ENCODE peak calls at places on chromosomes 3 and 15, in six cellular contexts. U is endothelial cell of umbilical vein, V is A549, O is K562, D is GM12878, I is HepG2. M is an unnamed sample.

GRCh38 chr15:67680645-67681044 is 138.1 kb downstream of the MAP2K5 start:
- DNase-seq in U (no peak), V (no peak), O (peak), D (no peak), I (no peak), M (peak)

GRCh38 chr3:21421096-21421495 is 329.9 kb downstream of the ZNF385D start:
- DNase-seq in D (no peak), O (no peak), I (no peak), U (no peak), V (no peak), M (no peak)

GRCh38 chr3:21942328-21942727 is 191.3 kb upstream of the ZNF385D start:
- DNase-seq in U (no peak), V (no peak), I (no peak), O (no peak), D (no peak), M (no peak)

GRCh38 chr3:107803170-107803569 is 280.4 kb downstream of the BBX start:
- DNase-seq in U (no peak), I (no peak), V (no peak), D (no peak), O (no peak), M (no peak)

GRCh38 chr3:189188466-189188865 is 16.7 kb downstream of the TPRG1 start:
- DNase-seq in U (no peak), D (no peak), V (no peak), I (peak), O (no peak), M (no peak)

GRCh38 chr3:13277860-13278531 is 142.1 kb downstream of the NUP210 start:
- DNase-seq in D (no peak), I (no peak), O (peak), U (no peak), V (no peak), M (peak)

GRCh38 chr3:172918165-172918564 is 167.6 kb downstream of the ECT2 start:
- DNase-seq in I (peak), D (no peak), O (no peak), U (peak), V (no peak), M (no peak)

GRCh38 chr15:42448281-42448680 is 42.7 kb downstream of the ZNF106 start:
- DNase-seq in U (no peak), O (no peak), V (no peak), I (no peak), D (no peak), M (no peak)

GRCh38 chr15:66805207-66805975 is 103.4 kb downstream of the SMAD6 start:
- DNase-seq in I (no peak), V (no peak), O (no peak), D (no peak), U (no peak), M (no peak)

GRCh38 chr3:58048301-58048700 is 40.1 kb downstream of the FLNB start:
- DNase-seq in V (no peak), D (no peak), O (no peak), I (no peak), U (peak), M (no peak)

GRCh38 chr15:68126415-68126814 is 72.3 kb downstream of the PIAS1 start:
- DNase-seq in I (no peak), U (no peak), D (no peak), O (no peak), V (no peak), M (no peak)

GRCh38 chr15:51864408-51865056 is 35.1 kb downstream of the TMOD3 start:
- DNase-seq in V (no peak), U (no peak), I (no peak), D (no peak), O (no peak), M (no peak)

GRCh38 chr3:196757876-196758739 is 18.5 kb downstream of the PAK2 start:
- DNase-seq in D (no peak), V (peak), I (no peak), U (peak), O (no peak), M (no peak)

GRCh38 chr15:85579011-85579701 is 198.8 kb downstream of the AKAP13 start:
- DNase-seq in I (no peak), V (no peak), U (peak), O (no peak), D (no peak), M (no peak)

GRCh38 chr15:70826634-70827033 is 27.3 kb downstream of the LARP6 start:
- DNase-seq in I (peak), O (no peak), V (peak), D (no peak), U (peak), M (peak)

GRCh38 chr15:63833246-63833696 is 477 bp downstream of the HERC1 start:
- DNase-seq in O (peak), U (no peak), I (no peak), D (no peak), V (peak), M (peak)

DNA sequence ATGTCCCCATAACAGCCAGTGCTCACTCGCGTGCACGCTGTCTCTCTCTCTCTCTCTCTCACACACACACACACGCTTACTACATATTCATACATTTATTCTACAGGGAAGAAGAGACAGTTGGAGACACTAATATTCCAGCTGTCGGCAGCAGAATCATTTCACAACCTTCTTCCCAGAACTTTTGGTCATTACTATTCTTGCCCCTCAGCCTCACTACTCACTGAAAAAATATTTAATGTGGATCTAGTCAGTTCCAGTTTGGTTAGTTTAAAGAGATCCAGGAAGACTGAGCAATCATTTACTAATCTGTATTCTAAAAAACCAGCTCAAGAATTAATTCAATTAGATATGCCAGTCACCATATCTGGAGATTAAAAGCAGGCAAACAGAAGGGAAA is 394.9 kb downstream of the PTPRG start:
- DNase-seq in I (no peak), O (no peak), U (no peak), D (no peak), V (no peak), M (no peak)
- TF ChIP-seq MYC in I (no peak), O (no peak), U (no peak), D (no peak), V (no peak), M (no peak)

GRCh38 chr3:45557471-45557870 is 37.1 kb upstream of the LIMD1 start:
- DNase-seq in I (no peak), V (no peak), D (no peak), O (no peak), U (no peak), M (no peak)

GRCh38 chr3:45559560-45560118 is 34.9 kb upstream of the LIMD1 start:
- DNase-seq in V (no peak), O (no peak), I (no peak), U (no peak), D (no peak), M (no peak)

GRCh38 chr3:45557886-45558285 is 36.7 kb upstream of the LIMD1 start:
- DNase-seq in D (no peak), O (no peak), I (no peak), V (no peak), U (no peak), M (no peak)

GRCh38 chr3:45560270-45561020 is 34.1 kb upstream of the LIMD1 start:
- DNase-seq in U (peak), D (no peak), O (no peak), V (no peak), I (no peak), M (no peak)

DNA sequence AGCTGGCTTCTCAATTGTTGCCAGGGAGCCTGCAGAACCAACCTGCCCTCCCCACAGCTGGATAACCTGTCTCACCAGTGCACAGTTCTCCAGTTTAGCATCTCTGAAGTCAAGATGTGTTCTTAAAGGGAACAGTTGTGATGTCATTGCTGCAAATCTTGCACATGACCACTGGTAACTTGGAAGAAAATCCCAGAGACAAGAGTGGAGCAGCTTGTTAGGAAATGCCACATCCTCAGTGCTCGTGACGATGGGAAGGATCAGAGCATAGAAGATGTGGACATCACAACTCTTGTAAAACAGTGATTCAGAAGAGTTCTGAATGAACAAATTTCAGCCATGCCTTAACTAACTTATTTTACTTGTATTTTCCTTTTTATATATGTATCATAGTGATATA is 36.1 kb upstream of the LIMD1 start:
- DNase-seq in I (no peak), O (no peak), U (no peak), D (no peak), V (no peak), M (no peak)
- TF ChIP-seq MYC in I (no peak), O (no peak), U (no peak), D (no peak), V (no peak), M (no peak)

GRCh38 chr3:193744822-193745684 is 152.0 kb downstream of the OPA1 start:
- DNase-seq in O (peak), D (no peak), V (no peak), I (peak), U (no peak), M (peak)

GRCh38 chr3:193746832-193747231 is 153.8 kb downstream of the OPA1 start:
- DNase-seq in O (no peak), U (no peak), I (no peak), D (no peak), V (no peak), M (no peak)

GRCh38 chr3:193744048-193744821 is 151.2 kb downstream of the OPA1 start:
- DNase-seq in I (peak), O (no peak), V (peak), U (no peak), D (peak), M (no peak)

GRCh38 chr3:193742628-193743027 is 149.6 kb downstream of the OPA1 start:
- DNase-seq in I (no peak), D (peak), O (no peak), V (no peak), U (no peak), M (no peak)

GRCh38 chr3:193743702-193744047 is 150.7 kb downstream of the OPA1 start:
- DNase-seq in I (no peak), O (no peak), V (no peak), D (no peak), U (no peak), M (peak)
- TF ChIP-seq MYC in I (no peak), O (no peak), V (no peak), D (no peak), U (no peak), M (no peak)

DNA sequence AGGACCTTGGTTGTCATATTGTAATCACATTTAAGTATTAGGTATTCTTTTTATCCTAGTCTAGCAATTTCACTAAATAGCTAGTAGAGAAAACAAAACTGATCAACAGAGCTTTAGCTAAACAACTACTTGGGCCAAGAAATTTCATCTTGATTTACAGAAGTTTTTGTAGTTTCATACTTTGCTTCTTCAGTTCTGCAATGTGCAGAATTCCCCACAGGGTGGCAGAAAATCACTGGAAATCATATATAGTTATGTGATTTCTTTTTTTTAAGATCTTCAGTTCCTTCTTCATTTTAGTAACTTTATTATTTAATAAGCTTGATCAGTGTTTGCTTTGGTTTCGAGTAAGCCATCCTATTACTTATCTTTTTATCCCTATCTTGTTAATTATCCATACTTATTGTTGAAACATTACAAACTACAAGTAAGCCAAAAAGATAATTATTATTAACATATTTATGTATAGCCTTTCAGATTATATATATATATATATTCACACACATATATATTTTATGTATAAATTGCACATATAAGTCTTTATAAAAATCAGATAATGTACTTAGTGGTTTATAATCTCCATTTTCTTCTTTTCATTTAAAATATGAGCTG is 2.2 kb upstream of the BNIP2 start:
- DNase-seq in D (peak), O (no peak), I (peak), V (peak), U (peak), M (peak)
- TF ChIP-seq MYC in D (no peak), O (no peak), I (no peak), V (no peak), U (no peak), M (no peak)

GRCh38 chr15:82963356-82964341 is 11.1 kb upstream of the HOMER2 start:
- DNase-seq in U (no peak), D (no peak), V (no peak), O (no peak), I (no peak), M (peak)
- TF ChIP-seq MYC in U (no peak), D (no peak), V (no peak), O (no peak), I (no peak), M (no peak)